ENCODE peak calls at places on chromosome 14, in ten cellular contexts. One of them, this sample, is unnamed.

GRCh38 chr14:96264850-96265249 is 8.8 kb downstream of the BDKRB1 start:
- DNase-seq in GM03348: peak; percentile 54
- DNase-seq in ovary: no peak
- DNase-seq in omental fat pad: no peak
- DNase-seq in GM12878: no peak
- DNase-seq in brain microvascular endothelial cell: peak; percentile 39
- DNase-seq in RWPE1: no peak
- DNase-seq in stimulated activated CD8-positive, alpha-beta memory T cell treated with anti-CD3 and anti-CD28 coated beads, Interleukin-4, amount 100 ng/mL, for 24 hours: no peak
- DNase-seq in NCI-H1105: no peak
- DNase-seq in HCT116: no peak
- DNase-seq in this sample: no peak

GRCh38 chr14:24095196-24096068 is 1.3 kb downstream of the PCK2 start:
- DNase-seq in GM03348: peak; percentile 85
- DNase-seq in ovary: peak; percentile 30
- DNase-seq in omental fat pad: no peak
- DNase-seq in GM12878: peak; percentile 92
- DNase-seq in brain microvascular endothelial cell: no peak
- DNase-seq in RWPE1: no peak
- DNase-seq in stimulated activated CD8-positive, alpha-beta memory T cell treated with anti-CD3 and anti-CD28 coated beads, Interleukin-4, amount 100 ng/mL, for 24 hours: peak; percentile 59
- DNase-seq in NCI-H1105: no peak
- DNase-seq in HCT116: no peak
- DNase-seq in this sample: no peak

GRCh38 chr14:51351997-51352396 is 112.0 kb downstream of the TMX1 start:
- DNase-seq in GM03348: no peak
- DNase-seq in ovary: no peak
- DNase-seq in omental fat pad: no peak
- DNase-seq in GM12878: no peak
- DNase-seq in brain microvascular endothelial cell: no peak
- DNase-seq in RWPE1: no peak
- DNase-seq in stimulated activated CD8-positive, alpha-beta memory T cell treated with anti-CD3 and anti-CD28 coated beads, Interleukin-4, amount 100 ng/mL, for 24 hours: no peak
- DNase-seq in NCI-H1105: no peak
- DNase-seq in HCT116: no peak
- DNase-seq in this sample: no peak

GRCh38 chr14:36857136-36857535 is 195.5 kb downstream of the PAX9 start:
- DNase-seq in GM03348: no peak
- DNase-seq in ovary: no peak
- DNase-seq in omental fat pad: no peak
- DNase-seq in GM12878: no peak
- DNase-seq in brain microvascular endothelial cell: no peak
- DNase-seq in RWPE1: no peak
- DNase-seq in stimulated activated CD8-positive, alpha-beta memory T cell treated with anti-CD3 and anti-CD28 coated beads, Interleukin-4, amount 100 ng/mL, for 24 hours: no peak
- DNase-seq in NCI-H1105: no peak
- DNase-seq in HCT116: no peak
- DNase-seq in this sample: no peak

GRCh38 chr14:68682166-68683103 is 110.4 kb downstream of the ZFP36L1 start:
- DNase-seq in GM03348: peak; percentile 84
- DNase-seq in ovary: peak; percentile 77
- DNase-seq in omental fat pad: no peak
- DNase-seq in GM12878: peak; percentile 48
- DNase-seq in brain microvascular endothelial cell: peak; percentile 93
- DNase-seq in RWPE1: peak; percentile 79
- DNase-seq in stimulated activated CD8-positive, alpha-beta memory T cell treated with anti-CD3 and anti-CD28 coated beads, Interleukin-4, amount 100 ng/mL, for 24 hours: no peak
- DNase-seq in NCI-H1105: no peak
- DNase-seq in HCT116: no peak
- DNase-seq in this sample: no peak

GRCh38 chr14:59331217-59331616 is 134.0 kb downstream of the GPR135 start:
- DNase-seq in GM03348: no peak
- DNase-seq in ovary: no peak
- DNase-seq in omental fat pad: no peak
- DNase-seq in GM12878: no peak
- DNase-seq in brain microvascular endothelial cell: no peak
- DNase-seq in RWPE1: no peak
- DNase-seq in stimulated activated CD8-positive, alpha-beta memory T cell treated with anti-CD3 and anti-CD28 coated beads, Interleukin-4, amount 100 ng/mL, for 24 hours: no peak
- DNase-seq in NCI-H1105: no peak
- DNase-seq in HCT116: no peak
- DNase-seq in this sample: no peak

GRCh38 chr14:64880382-64881121 is 845 bp upstream of the SPTB start:
- DNase-seq in GM03348: peak; percentile 42
- DNase-seq in ovary: peak; percentile 15
- DNase-seq in omental fat pad: no peak
- DNase-seq in GM12878: no peak
- DNase-seq in brain microvascular endothelial cell: no peak
- DNase-seq in RWPE1: peak; percentile 30
- DNase-seq in stimulated activated CD8-positive, alpha-beta memory T cell treated with anti-CD3 and anti-CD28 coated beads, Interleukin-4, amount 100 ng/mL, for 24 hours: peak; percentile 43
- DNase-seq in NCI-H1105: peak; percentile 71
- DNase-seq in HCT116: peak; percentile 26
- DNase-seq in this sample: no peak

GRCh38 chr14:90781344-90781761 is 34.9 kb downstream of the TTC7B start:
- DNase-seq in GM03348: peak; percentile 64
- DNase-seq in ovary: no peak
- DNase-seq in omental fat pad: no peak
- DNase-seq in GM12878: no peak
- DNase-seq in brain microvascular endothelial cell: peak; percentile 33
- DNase-seq in RWPE1: no peak
- DNase-seq in stimulated activated CD8-positive, alpha-beta memory T cell treated with anti-CD3 and anti-CD28 coated beads, Interleukin-4, amount 100 ng/mL, for 24 hours: no peak
- DNase-seq in NCI-H1105: no peak
- DNase-seq in HCT116: no peak
- DNase-seq in this sample: no peak

GRCh38 chr14:60002819-60003492 is 83.0 kb downstream of the LRRC9 start:
- DNase-seq in GM03348: no peak
- DNase-seq in ovary: peak; percentile 27
- DNase-seq in omental fat pad: no peak
- DNase-seq in GM12878: no peak
- DNase-seq in brain microvascular endothelial cell: no peak
- DNase-seq in RWPE1: no peak
- DNase-seq in stimulated activated CD8-positive, alpha-beta memory T cell treated with anti-CD3 and anti-CD28 coated beads, Interleukin-4, amount 100 ng/mL, for 24 hours: no peak
- DNase-seq in NCI-H1105: peak; percentile 17
- DNase-seq in HCT116: no peak
- DNase-seq in this sample: no peak

GRCh38 chr14:30966415-30967363 is 58.8 kb upstream of the AP4S1 start:
- DNase-seq in GM03348: no peak
- DNase-seq in ovary: no peak
- DNase-seq in omental fat pad: no peak
- DNase-seq in GM12878: no peak
- DNase-seq in brain microvascular endothelial cell: peak; percentile 83
- DNase-seq in RWPE1: peak; percentile 5
- DNase-seq in stimulated activated CD8-positive, alpha-beta memory T cell treated with anti-CD3 and anti-CD28 coated beads, Interleukin-4, amount 100 ng/mL, for 24 hours: no peak
- DNase-seq in NCI-H1105: no peak
- DNase-seq in HCT116: peak; percentile 86
- DNase-seq in this sample: no peak

GRCh38 chr14:80664576-80664975 is 277.0 kb downstream of the CEP128 start:
- DNase-seq in GM03348: no peak
- DNase-seq in ovary: no peak
- DNase-seq in omental fat pad: no peak
- DNase-seq in GM12878: no peak
- DNase-seq in brain microvascular endothelial cell: peak; percentile 9
- DNase-seq in RWPE1: no peak
- DNase-seq in stimulated activated CD8-positive, alpha-beta memory T cell treated with anti-CD3 and anti-CD28 coated beads, Interleukin-4, amount 100 ng/mL, for 24 hours: no peak
- DNase-seq in NCI-H1105: no peak
- DNase-seq in HCT116: no peak
- DNase-seq in this sample: no peak

GRCh38 chr14:63875311-63875710 is 22.5 kb downstream of the SYNE2 start:
- DNase-seq in GM03348: no peak
- DNase-seq in ovary: no peak
- DNase-seq in omental fat pad: no peak
- DNase-seq in GM12878: no peak
- DNase-seq in brain microvascular endothelial cell: peak; percentile 58
- DNase-seq in RWPE1: no peak
- DNase-seq in stimulated activated CD8-positive, alpha-beta memory T cell treated with anti-CD3 and anti-CD28 coated beads, Interleukin-4, amount 100 ng/mL, for 24 hours: no peak
- DNase-seq in NCI-H1105: no peak
- DNase-seq in HCT116: no peak
- DNase-seq in this sample: no peak

GRCh38 chr14:86305058-86305457 is 775.1 kb downstream of the FLRT2 start:
- DNase-seq in GM03348: no peak
- DNase-seq in ovary: no peak
- DNase-seq in omental fat pad: no peak
- DNase-seq in GM12878: no peak
- DNase-seq in brain microvascular endothelial cell: no peak
- DNase-seq in RWPE1: no peak
- DNase-seq in stimulated activated CD8-positive, alpha-beta memory T cell treated with anti-CD3 and anti-CD28 coated beads, Interleukin-4, amount 100 ng/mL, for 24 hours: no peak
- DNase-seq in NCI-H1105: no peak
- DNase-seq in HCT116: no peak
- DNase-seq in this sample: no peak

GRCh38 chr14:86777950-86778602 is 1214.9 kb downstream of the GALC start:
- DNase-seq in GM03348: peak; percentile 26
- DNase-seq in ovary: no peak
- DNase-seq in omental fat pad: no peak
- DNase-seq in GM12878: no peak
- DNase-seq in brain microvascular endothelial cell: no peak
- DNase-seq in RWPE1: peak; percentile 9
- DNase-seq in stimulated activated CD8-positive, alpha-beta memory T cell treated with anti-CD3 and anti-CD28 coated beads, Interleukin-4, amount 100 ng/mL, for 24 hours: no peak
- DNase-seq in NCI-H1105: no peak
- DNase-seq in HCT116: no peak
- DNase-seq in this sample: no peak

GRCh38 chr14:104708606-104709268 is 15.3 kb upstream of the ADSS1 start:
- DNase-seq in GM03348: peak; percentile 93
- DNase-seq in ovary: peak; percentile 77
- DNase-seq in omental fat pad: peak; percentile 61
- DNase-seq in GM12878: no peak
- DNase-seq in brain microvascular endothelial cell: peak; percentile 51
- DNase-seq in RWPE1: peak; percentile 80
- DNase-seq in stimulated activated CD8-positive, alpha-beta memory T cell treated with anti-CD3 and anti-CD28 coated beads, Interleukin-4, amount 100 ng/mL, for 24 hours: peak; percentile 61
- DNase-seq in NCI-H1105: peak; percentile 49
- DNase-seq in HCT116: no peak
- DNase-seq in this sample: peak; percentile 54

GRCh38 chr14:104350463-104351185 is 212.2 kb downstream of the KIF26A start:
- DNase-seq in GM03348: no peak
- DNase-seq in ovary: peak; percentile 76
- DNase-seq in omental fat pad: no peak
- DNase-seq in GM12878: no peak
- DNase-seq in brain microvascular endothelial cell: no peak
- DNase-seq in RWPE1: no peak
- DNase-seq in stimulated activated CD8-positive, alpha-beta memory T cell treated with anti-CD3 and anti-CD28 coated beads, Interleukin-4, amount 100 ng/mL, for 24 hours: no peak
- DNase-seq in NCI-H1105: peak; percentile 24
- DNase-seq in HCT116: no peak
- DNase-seq in this sample: no peak

This sample was measured in NT2/D1.